ENCODE peak calls at places on chromosomes 13 and 19, in seven cellular contexts. P is IMR-90, I is H9, F is mesenchymal stem cell, M is H1, Y is mesendoderm, Z is neuronal stem cell. O is an unnamed sample.

GRCh38 chr13:25980255-25980654 is 71.6 kb downstream of the SHISA2 start:
- DNase-seq in P (peak), I (peak), F (peak), M (no peak), Y (peak), Z (no peak), O (peak)

GRCh38 chr13:112771139-112771876 is 81.5 kb downstream of the ATP11A start:
- DNase-seq in P (no peak), I (no peak), F (no peak), M (no peak), Y (no peak), Z (no peak), O (no peak)

GRCh38 chr19:11578342-11579142 is 1.1 kb upstream of the ACP5 start:
- DNase-seq in P (no peak), I (peak), F (peak), M (peak), Y (peak), Z (no peak), O (no peak)

GRCh38 chr13:98276486-98276885 is 99.4 kb upstream of the RNF113B start:
- DNase-seq in P (peak), I (no peak), F (no peak), M (no peak), Y (no peak), Z (no peak), O (no peak)

GRCh38 chr19:53432088-53432661 is 391 bp downstream of the ZNF761 start:
- DNase-seq in P (peak), I (no peak), F (peak), M (peak), Y (peak), Z (peak), O (no peak)

GRCh38 chr13:23824355-23824754 is 64.8 kb downstream of the MIPEP start:
- DNase-seq in P (no peak), I (no peak), F (no peak), M (no peak), Y (no peak), Z (no peak), O (peak)

GRCh38 chr19:21149877-21150276 is 8.0 kb downstream of the ZNF431 start:
- DNase-seq in P (no peak), I (no peak), F (no peak), M (no peak), Y (no peak), Z (no peak), O (no peak)

GRCh38 chr13:33797622-33798021 is 20.3 kb upstream of the RFC3 start:
- DNase-seq in P (no peak), I (no peak), F (peak), M (no peak), Y (no peak), Z (no peak), O (no peak)

GRCh38 chr19:7978196-7978825 is 27.1 kb downstream of the ELAVL1 start:
- DNase-seq in P (peak), I (no peak), F (no peak), M (no peak), Y (no peak), Z (no peak), O (no peak)

GRCh38 chr13:109412232-109412935 is 374.0 kb downstream of the IRS2 start:
- DNase-seq in P (peak), I (peak), F (peak), M (peak), Y (peak), Z (peak), O (peak)

GRCh38 chr19:39304185-39304513 is 7.9 kb downstream of the IFNL1 start:
- DNase-seq in P (no peak), I (no peak), F (no peak), M (no peak), Y (no peak), Z (no peak), O (no peak)

GRCh38 chr13:76732367-76732766 is 153.8 kb downstream of the KCTD12 start:
- DNase-seq in P (no peak), I (no peak), F (no peak), M (no peak), Y (no peak), Z (no peak), O (no peak)

GRCh38 chr19:34332027-34332786 is 32.8 kb upstream of the GPI start:
- DNase-seq in P (peak), I (no peak), F (no peak), M (no peak), Y (no peak), Z (no peak), O (no peak)

GRCh38 chr19:55618426-55618825 is 5.9 kb downstream of the ZNF784 start:
- DNase-seq in P (no peak), I (no peak), F (no peak), M (no peak), Y (no peak), Z (no peak), O (no peak)

GRCh38 chr13:94646904-94647303 is 45.2 kb downstream of the GPR180 start:
- DNase-seq in P (no peak), I (no peak), F (no peak), M (no peak), Y (no peak), Z (no peak), O (no peak)

GRCh38 chr19:38792250-38793111 is 3.5 kb downstream of the LGALS7B start:
- DNase-seq in P (no peak), I (peak), F (no peak), M (peak), Y (peak), Z (no peak), O (peak)

GRCh38 chr13:111388851-111389500 is 68.5 kb downstream of the TEX29 start:
- DNase-seq in P (no peak), I (no peak), F (no peak), M (no peak), Y (no peak), Z (no peak), O (no peak)

GRCh38 chr19:5321851-5322681 is 18.5 kb downstream of the PTPRS start:
- DNase-seq in P (no peak), I (no peak), F (no peak), M (no peak), Y (no peak), Z (no peak), O (peak)

GRCh38 chr13:84126671-84127171 is 244.4 kb upstream of the SLITRK1 start:
- DNase-seq in P (no peak), I (no peak), F (no peak), M (no peak), Y (no peak), Z (no peak), O (no peak)

GRCh38 chr13:39616087-39616694 is 13.2 kb upstream of the LHFPL6 start:
- DNase-seq in P (peak), I (peak), F (peak), M (no peak), Y (peak), Z (peak), O (peak)

GRCh38 chr13:103931396-103931795 is 865.2 kb upstream of the SLC10A2 start:
- DNase-seq in P (no peak), I (no peak), F (no peak), M (no peak), Y (no peak), Z (no peak), O (no peak)

GRCh38 chr19:742540-743075 is 8.3 kb upstream of the MISP start:
- DNase-seq in P (no peak), I (no peak), F (no peak), M (no peak), Y (no peak), Z (no peak), O (peak)

GRCh38 chr13:29594710-29595379 is 643 bp downstream of the SLC7A1 start:
- DNase-seq in P (peak), I (no peak), F (peak), M (no peak), Y (peak), Z (peak), O (peak)

GRCh38 chr13:66405908-66406802 is 824.0 kb downstream of the PCDH9 start:
- DNase-seq in P (peak), I (no peak), F (peak), M (no peak), Y (no peak), Z (no peak), O (peak)

GRCh38 chr13:45325806-45326205 is 15.2 kb downstream of the TPT1 start:
- DNase-seq in P (peak), I (no peak), F (peak), M (no peak), Y (no peak), Z (no peak), O (peak)

GRCh38 chr19:29612121-29612520 is 6.0 kb downstream of the POP4 start:
- DNase-seq in P (no peak), I (no peak), F (no peak), M (no peak), Y (no peak), Z (no peak), O (no peak)

GRCh38 chr13:46749951-46750350 is 47.0 kb downstream of the ESD start:
- DNase-seq in P (peak), I (no peak), F (no peak), M (no peak), Y (no peak), Z (no peak), O (no peak)

GRCh38 chr19:58356236-58356970 is 3.1 kb upstream of the A1BG start:
- DNase-seq in P (peak), I (no peak), F (no peak), M (no peak), Y (no peak), Z (no peak), O (no peak)

GRCh38 chr19:38224014-38224862 is at the start of gene DPF1:
- DNase-seq in P (peak), I (peak), F (peak), M (peak), Y (peak), Z (peak), O (no peak)

GRCh38 chr13:22063416-22064124 is 392.7 kb downstream of the FGF9 start:
- DNase-seq in P (no peak), I (no peak), F (no peak), M (no peak), Y (no peak), Z (no peak), O (no peak)

GRCh38 chr13:22061371-22061805 is 390.5 kb downstream of the FGF9 start:
- DNase-seq in P (no peak), I (peak), F (no peak), M (no peak), Y (peak), Z (no peak), O (peak)

GRCh38 chr13:22061806-22062391 is 391.0 kb downstream of the FGF9 start:
- DNase-seq in P (no peak), I (no peak), F (no peak), M (no peak), Y (no peak), Z (no peak), O (no peak)

GRCh38 chr13:22062478-22063205 is 391.8 kb downstream of the FGF9 start:
- DNase-seq in P (peak), I (no peak), F (no peak), M (no peak), Y (no peak), Z (no peak), O (peak)

GRCh38 chr13:22060187-22060586 is 389.3 kb downstream of the FGF9 start:
- DNase-seq in P (no peak), I (no peak), F (no peak), M (no peak), Y (no peak), Z (no peak), O (no peak)
- H2AK5ac ChIP-seq in P (no peak), I (no peak), F (no peak), M (no peak), Y (no peak), Z (no peak), O (no peak)

GRCh38 chr19:13226983-13227382 is 76.8 kb downstream of the IER2 start:
- DNase-seq in P (no peak), I (no peak), F (no peak), M (no peak), Y (no peak), Z (no peak), O (no peak)

GRCh38 chr19:13228561-13228960 is 78.3 kb downstream of the IER2 start:
- DNase-seq in P (no peak), I (no peak), F (no peak), M (no peak), Y (no peak), Z (no peak), O (no peak)

GRCh38 chr19:13231663-13232062 is 81.5 kb downstream of the IER2 start:
- DNase-seq in P (no peak), I (no peak), F (no peak), M (no peak), Y (no peak), Z (no peak), O (no peak)

GRCh38 chr19:13225973-13226865 is 76.0 kb downstream of the IER2 start:
- DNase-seq in P (no peak), I (no peak), F (no peak), M (no peak), Y (no peak), Z (no peak), O (no peak)

DNA sequence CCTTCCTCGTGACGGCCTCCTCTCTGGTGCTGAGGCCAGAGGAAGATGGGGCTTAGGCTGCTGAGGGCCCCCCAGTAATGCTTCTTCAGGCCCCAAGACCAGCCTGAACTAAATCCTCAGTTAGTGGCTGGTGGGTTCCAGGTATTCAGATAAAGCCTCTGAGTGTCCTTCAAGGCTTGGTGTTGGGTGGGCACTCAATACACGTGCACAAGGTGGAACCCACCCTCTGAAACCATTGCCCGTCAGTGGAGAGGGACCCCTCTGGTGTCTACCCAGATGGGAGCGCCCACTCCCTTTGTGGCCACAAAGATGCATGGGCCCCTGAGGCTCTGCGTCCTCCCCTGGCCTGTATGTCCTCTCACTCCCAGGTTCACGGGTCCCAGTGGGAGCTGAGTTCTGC is 79.0 kb downstream of the IER2 start:
- DNase-seq in P (no peak), I (no peak), F (no peak), M (no peak), Y (no peak), Z (no peak), O (no peak)
- H2BK120ac ChIP-seq in P (no peak), I (no peak), F (no peak), M (no peak), Y (no peak), Z (no peak), O (no peak)

GRCh38 chr19:19269952-19270694 is 3.0 kb downstream of the TM6SF2 start:
- DNase-seq in P (no peak), I (peak), F (no peak), M (peak), Y (peak), Z (no peak), O (no peak)
- H2BK5ac ChIP-seq in P (no peak), I (no peak), F (no peak), M (peak), Y (no peak), Z (no peak), O (no peak)

GRCh38 chr13:113969311-113969972 is 4.4 kb downstream of the C13orf46 start:
- DNase-seq in P (no peak), I (no peak), F (no peak), M (no peak), Y (no peak), Z (no peak), O (no peak)
- H2AK5ac ChIP-seq in P (no peak), I (no peak), F (no peak), M (no peak), Y (no peak), Z (peak), O (no peak)

DNA sequence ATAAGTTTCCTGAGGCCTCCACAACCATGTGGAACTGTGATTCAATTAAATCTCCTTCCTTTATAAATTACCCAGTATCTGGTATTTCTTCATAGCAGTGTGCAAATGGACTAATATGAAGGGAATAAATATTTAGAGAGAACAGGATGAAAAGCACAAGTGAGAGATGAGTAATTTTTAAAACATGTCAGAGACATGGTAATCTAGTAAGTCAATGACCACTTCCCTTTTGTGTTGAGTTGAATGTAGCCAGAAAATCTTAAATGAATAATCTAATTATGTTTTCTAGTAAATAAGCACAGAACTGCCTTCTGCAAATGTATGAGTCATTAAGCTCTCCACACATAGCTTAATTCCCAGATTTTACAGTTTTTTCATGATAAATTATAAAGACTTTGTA is 524.1 kb upstream of the SLITRK5 start:
- DNase-seq in P (peak), I (no peak), F (peak), M (no peak), Y (no peak), Z (no peak), O (no peak)
- H2BK120ac ChIP-seq in P (peak), I (no peak), F (no peak), M (no peak), Y (no peak), Z (no peak), O (no peak)

O was measured in trophoblast cell.